ENCODE peak calls at places on chromosomes 3 and 15, in nine cellular contexts. N is IMR-90, L is osteoblast, B is tibial nerve, W is HCT116, G is neural progenitor cell, Z is right lobe of liver, F is uterus, O is stomach. Q is an unnamed sample. For H3K4me1, the result is how much of the 10 kb centered on the place peaks cover.

GRCh38 chr3:195182470-195182795 is 88.5 kb downstream of the XXYLT1 start:
- DNase-seq in B (no peak), G (no peak), O (no peak), N (peak), L (peak), Z (no peak), W (no peak), F (peak), Q (no peak)

GRCh38 chr3:134350861-134351311 is 23.4 kb downstream of the AMOTL2 start:
- DNase-seq in W (no peak), B (no peak), O (peak), Z (no peak), L (peak), N (no peak), F (peak), G (no peak), Q (peak)

GRCh38 chr3:27729748-27730611 is 7.9 kb upstream of the EOMES start:
- DNase-seq in G (peak), N (no peak), O (no peak), W (no peak), Z (no peak), F (no peak), B (no peak), L (peak), Q (peak)

GRCh38 chr15:100768501-100768931 is 111.1 kb upstream of the ALDH1A3 start:
- DNase-seq in Z (no peak), B (no peak), F (no peak), L (peak), O (no peak), G (no peak), W (no peak), N (no peak), Q (no peak)

GRCh38 chr3:179288845-179289244 is 34.0 kb upstream of the ZNF639 start:
- DNase-seq in L (peak), G (no peak), B (no peak), Z (no peak), O (no peak), F (no peak), N (no peak), W (no peak), Q (no peak)

GRCh38 chr3:39166134-39166710 is 12.8 kb upstream of the CSRNP1 start:
- DNase-seq in B (no peak), Z (no peak), W (no peak), L (peak), F (no peak), G (no peak), N (peak), O (no peak), Q (no peak)

GRCh38 chr3:120348065-120348980 is 831 bp downstream of the LRRC58 start:
- DNase-seq in Z (no peak), B (no peak), N (peak), W (no peak), G (peak), L (peak), O (no peak), F (no peak), Q (no peak)

GRCh38 chr3:170689218-170689874 is 103.5 kb upstream of the SLC7A14 start:
- DNase-seq in L (peak), G (peak), N (peak), O (no peak), Z (no peak), W (peak), F (no peak), B (no peak), Q (peak)

GRCh38 chr3:12627371-12627770 is 36.5 kb downstream of the RAF1 start:
- DNase-seq in F (no peak), O (no peak), N (no peak), Z (no peak), L (no peak), W (no peak), B (no peak), G (no peak), Q (no peak)

GRCh38 chr15:27028836-27029482 is 58.0 kb downstream of the GABRG3 start:
- DNase-seq in F (no peak), O (no peak), L (no peak), G (peak), N (no peak), B (no peak), W (no peak), Z (peak), Q (no peak)

GRCh38 chr3:104102386-104102785 is 1264.3 kb upstream of the ALCAM start:
- DNase-seq in W (peak), N (peak), L (peak), G (peak), B (no peak), F (no peak), Z (no peak), O (no peak), Q (no peak)

GRCh38 chr3:111311709-111312235 is 230.2 kb upstream of the CD96 start:
- DNase-seq in B (no peak), W (no peak), F (no peak), G (no peak), L (no peak), O (no peak), N (peak), Z (no peak), Q (no peak)

GRCh38 chr3:194296832-194297666 is 54.1 kb downstream of the CPN2 start:
- DNase-seq in F (no peak), L (peak), B (no peak), G (peak), N (no peak), O (no peak), Z (peak), W (peak), Q (peak)

GRCh38 chr3:16140894-16141285 is 33.6 kb upstream of the GALNT15 start:
- DNase-seq in W (no peak), L (no peak), G (no peak), F (no peak), B (no peak), N (no peak), O (no peak), Z (no peak), Q (no peak)

GRCh38 chr3:133583396-133583795 is 9.9 kb downstream of the CDV3 start:
- DNase-seq in Z (no peak), L (no peak), F (no peak), N (no peak), W (no peak), O (no peak), G (no peak), B (no peak), Q (no peak)

DNA sequence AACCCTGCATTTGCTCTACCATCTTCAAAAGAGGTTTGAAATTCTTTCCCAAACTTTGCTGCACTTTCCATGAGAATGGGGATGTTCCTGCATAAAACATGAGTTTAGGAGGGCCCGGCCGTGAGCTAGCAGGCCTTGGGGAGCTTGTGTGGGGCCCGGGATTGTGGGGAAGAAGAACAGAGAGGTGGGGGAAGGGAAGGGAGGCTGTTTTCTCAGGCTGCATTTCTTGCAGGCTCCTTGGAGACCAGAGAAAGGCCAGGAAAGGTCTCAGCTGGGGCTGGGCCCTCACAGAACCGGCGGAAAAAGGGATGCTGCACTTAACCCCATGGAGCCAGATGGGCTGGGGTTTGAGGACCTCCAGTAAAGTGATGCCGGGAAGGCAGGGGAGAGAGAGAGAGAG is 40.8 kb downstream of the SEMA5B start:
- DNase-seq in G (peak), B (no peak), O (no peak), F (no peak), Z (no peak), L (no peak), W (no peak), N (no peak), Q (no peak)
- H3K4me1 ChIP-seq in G (half or more), B (under half), O (under half), F (under half), Z (under half), L (under half), W (under half), N (under half), Q (under half)

GRCh38 chr3:23583980-23584736 is 221.6 kb upstream of the UBE2E1 start:
- DNase-seq in Z (no peak), G (no peak), B (no peak), L (no peak), W (no peak), O (no peak), F (no peak), N (no peak), Q (no peak)
- TF ChIP-seq CTCF in Z (no peak), G (no peak), B (no peak), L (no peak), W (no peak), O (no peak), F (no peak), N (no peak), Q (no peak)

GRCh38 chr15:43519207-43519606 is 1.8 kb downstream of the MAP1A start:
- DNase-seq in L (peak), N (no peak), F (no peak), W (no peak), G (no peak), O (no peak), Z (no peak), B (no peak), Q (no peak)
- H3K27ac ChIP-seq in L (no peak), N (no peak), F (no peak), W (no peak), G (no peak), O (no peak), Z (no peak), B (peak), Q (no peak)

GRCh38 chr15:48800811-48801460 is 9.9 kb downstream of the CEP152 start:
- DNase-seq in N (peak), O (no peak), F (no peak), W (no peak), L (peak), G (no peak), B (no peak), Z (no peak), Q (no peak)
- H3K4me1 ChIP-seq in N (under half), O (under half), F (under half), W (under half), L (under half), G (under half), B (under half), Z (under half), Q (under half)

GRCh38 chr3:25648107-25648535 is 16.6 kb downstream of the TOP2B start:
- DNase-seq in G (peak), Z (no peak), F (no peak), W (peak), N (peak), O (peak), L (peak), B (peak), Q (no peak)
- TF ChIP-seq CTCF in G (peak), Z (peak), F (peak), W (peak), N (peak), O (no peak), L (peak), B (peak), Q (peak)